ENCODE peak calls at places on chromosome 12, in eight cellular contexts. U is MCF 10A; S is effector CD8-positive, alpha-beta T cell; K is mucosa of descending colon; G is pancreas; Z is HuH-7.5; Q is mucosa of gallbladder; P is GM12878. W is an unnamed sample.

GRCh38 chr12:8563383-8563782 is 22.7 kb upstream of the CLEC4E start:
- DNase-seq in U (no peak), S (no peak), K (no peak), G (no peak), Z (no peak), Q (no peak), P (no peak), W (no peak)

GRCh38 chr12:48447755-48448154 is 24.6 kb upstream of the ANP32D start:
- DNase-seq in U (no peak), S (no peak), K (no peak), G (no peak), Z (no peak), Q (no peak), P (no peak), W (no peak)

GRCh38 chr12:1881936-1882335 is 36.5 kb downstream of the CACNA2D4 start:
- DNase-seq in U (no peak), S (no peak), K (no peak), G (no peak), Z (no peak), Q (no peak), P (no peak), W (no peak)

GRCh38 chr12:6960291-6961277 is 9.4 kb downstream of the PTPN6 start:
- DNase-seq in U (no peak), S (no peak), K (no peak), G (peak; percentile 42), Z (no peak), Q (no peak), P (no peak), W (no peak)

GRCh38 chr12:89574736-89575208 is 48.9 kb upstream of the POC1B start:
- DNase-seq in U (no peak), S (no peak), K (peak; percentile 3), G (no peak), Z (no peak), Q (no peak), P (no peak), W (no peak)

GRCh38 chr12:98725481-98726247 is 80.6 kb downstream of the APAF1 start:
- DNase-seq in U (peak; percentile 55), S (no peak), K (peak; percentile 55), G (no peak), Z (peak; percentile 39), Q (peak; percentile 35), P (no peak), W (peak; percentile 26)

GRCh38 chr12:69555461-69555860 is 29.8 kb upstream of the CCT2 start:
- DNase-seq in U (peak; percentile 19), S (no peak), K (no peak), G (no peak), Z (no peak), Q (no peak), P (no peak), W (no peak)

GRCh38 chr12:76255692-76256091 is 92.5 kb downstream of the BBS10 start:
- DNase-seq in U (no peak), S (no peak), K (no peak), G (no peak), Z (no peak), Q (no peak), P (no peak), W (no peak)

GRCh38 chr12:95473440-95473946 is 459 bp upstream of the METAP2 start:
- DNase-seq in U (peak; percentile 62), S (peak; percentile 6), K (peak; percentile 68), G (no peak), Z (peak; percentile 23), Q (peak; percentile 34), P (peak; percentile 13), W (peak; percentile 70)